ENCODE peak calls at places on chromosome 2, in eight cellular contexts. T is hepatocyte, V is BE2C, I is AG10803, P is endodermal cell, H is GM10248, U is gastrocnemius medialis, O is AG04450. K is an unnamed sample.

GRCh38 chr2:238235331-238235732 is 4.5 kb downstream of the HES6 start:
- DNase-seq in T (no peak), V (no peak), I (peak; percentile 23), P (no peak), H (no peak), U (no peak), O (no peak), K (no peak)

GRCh38 chr2:202635441-202636296 is 900 bp downstream of the FAM117B start:
- DNase-seq in T (peak; percentile 94), V (peak; percentile 87), I (peak; percentile 35), P (peak; percentile 96), H (peak; percentile 94), U (peak; percentile 41), O (no peak), K (peak; percentile 92)

GRCh38 chr2:112706170-112706664 is 14.6 kb upstream of the NT5DC4 start:
- DNase-seq in T (no peak), V (no peak), I (no peak), P (no peak), H (no peak), U (no peak), O (no peak), K (no peak)

GRCh38 chr2:10284108-10284870 is 18.4 kb upstream of the HPCAL1 start:
- DNase-seq in T (no peak), V (no peak), I (no peak), P (no peak), H (no peak), U (no peak), O (no peak), K (no peak)

GRCh38 chr2:207283356-207283755 is 117.6 kb upstream of the KLF7 start:
- DNase-seq in T (no peak), V (peak; percentile 26), I (no peak), P (peak; percentile 64), H (no peak), U (peak; percentile 24), O (no peak), K (no peak)

GRCh38 chr2:186540971-186541370 is 48.9 kb upstream of the ITGAV start:
- DNase-seq in T (no peak), V (no peak), I (peak; percentile 69), P (no peak), H (no peak), U (no peak), O (no peak), K (no peak)

GRCh38 chr2:236735742-236736360 is 166.2 kb downstream of the ACKR3 start:
- DNase-seq in T (no peak), V (no peak), I (no peak), P (no peak), H (no peak), U (no peak), O (no peak), K (no peak)

GRCh38 chr2:88855620-88856408 is 164.3 kb downstream of the RPIA start:
- DNase-seq in T (no peak), V (no peak), I (no peak), P (no peak), H (no peak), U (no peak), O (no peak), K (no peak)

GRCh38 chr2:232537499-232537898 is 2.0 kb upstream of the CHRNG start:
- DNase-seq in T (no peak), V (no peak), I (no peak), P (no peak), H (no peak), U (peak; percentile 58), O (no peak), K (no peak)

GRCh38 chr2:216559625-216560156 is 61.0 kb downstream of the RPL37A start:
- DNase-seq in T (no peak), V (no peak), I (peak; percentile 77), P (no peak), H (no peak), U (no peak), O (no peak), K (no peak)

GRCh38 chr2:181454990-181455520 is 2.1 kb upstream of the ITGA4 start:
- DNase-seq in T (no peak), V (no peak), I (no peak), P (no peak), H (no peak), U (no peak), O (no peak), K (no peak)

GRCh38 chr2:236562434-236562833 is 7.2 kb upstream of the ACKR3 start:
- DNase-seq in T (no peak), V (no peak), I (no peak), P (peak; percentile 70), H (no peak), U (no peak), O (no peak), K (peak; percentile 55)

GRCh38 chr2:150339951-150340350 is 147.5 kb downstream of the RND3 start:
- DNase-seq in T (peak; percentile 10), V (no peak), I (peak; percentile 47), P (no peak), H (no peak), U (no peak), O (no peak), K (no peak)

GRCh38 chr2:70957838-70958237 is 20.6 kb upstream of the ANKRD53 start:
- DNase-seq in T (peak; percentile 6), V (no peak), I (no peak), P (peak; percentile 44), H (no peak), U (no peak), O (no peak), K (no peak)

GRCh38 chr2:147449323-147450080 is 395.3 kb upstream of the ACVR2A start:
- DNase-seq in T (peak; percentile 11), V (no peak), I (no peak), P (peak; percentile 55), H (no peak), U (no peak), O (no peak), K (no peak)

GRCh38 chr2:176111891-176112374 is 4.6 kb upstream of the HOXD10 start:
- DNase-seq in T (no peak), V (no peak), I (no peak), P (peak; percentile 56), H (no peak), U (no peak), O (no peak), K (no peak)

GRCh38 chr2:225040862-225041209 is 1.4 kb downstream of the DOCK10 start:
- DNase-seq in T (no peak), V (no peak), I (peak; percentile 30), P (peak; percentile 51), H (peak; percentile 24), U (no peak), O (no peak), K (peak; percentile 4)

GRCh38 chr2:143175435-143175834 is 46.2 kb downstream of the ARHGAP15 start:
- DNase-seq in T (no peak), V (no peak), I (no peak), P (no peak), H (no peak), U (no peak), O (no peak), K (no peak)

GRCh38 chr2:207163815-207164747 is 1.7 kb downstream of the KLF7 start:
- DNase-seq in T (peak; percentile 40), V (peak; percentile 40), I (peak; percentile 60), P (no peak), H (no peak), U (peak; percentile 56), O (no peak), K (peak; percentile 40)

GRCh38 chr2:62505109-62505508 is 886 bp downstream of the TMEM17 start:
- DNase-seq in T (no peak), V (no peak), I (peak; percentile 29), P (no peak), H (no peak), U (no peak), O (no peak), K (no peak)

GRCh38 chr2:127609818-127610217 is 36.1 kb upstream of the GPR17 start:
- DNase-seq in T (peak; percentile 2), V (no peak), I (no peak), P (peak; percentile 26), H (no peak), U (no peak), O (no peak), K (no peak)

GRCh38 chr2:126571403-126571802 is 84.6 kb upstream of the GYPC start:
- DNase-seq in T (peak; percentile 13), V (no peak), I (no peak), P (no peak), H (no peak), U (no peak), O (no peak), K (no peak)

GRCh38 chr2:13413989-13414388 is 697.3 kb downstream of the TRIB2 start:
- DNase-seq in T (no peak), V (no peak), I (no peak), P (no peak), H (no peak), U (no peak), O (no peak), K (no peak)
- TF ChIP-seq CTCF in T (no peak), V (peak; percentile 22), I (no peak), P (peak; percentile 50), H (no peak), U (no peak), O (no peak), K (no peak)

GRCh38 chr2:27217173-27218121 is at the start of gene CAD:
- DNase-seq in T (peak; percentile 97), V (peak; percentile 95), I (peak; percentile 74), P (peak; percentile 94), H (peak; percentile 93), U (peak; percentile 76), O (peak; percentile 44), K (peak; percentile 90)
- TF ChIP-seq CTCF in T (peak; percentile 16), V (peak; percentile 10), I (peak; percentile 0), P (peak; percentile 49), H (peak; percentile 23), U (peak; percentile 10), O (peak; percentile 23), K (no peak)

GRCh38 chr2:233976690-233977294 is 59.6 kb downstream of the TRPM8 start:
- DNase-seq in T (peak; percentile 63), V (peak; percentile 42), I (peak; percentile 71), P (peak; percentile 51), H (peak; percentile 32), U (no peak), O (peak; percentile 45), K (peak; percentile 68)
- TF ChIP-seq CTCF in T (peak; percentile 60), V (peak; percentile 69), I (peak; percentile 65), P (peak; percentile 69), H (no peak), U (no peak), O (peak; percentile 56), K (peak; percentile 49)

DNA sequence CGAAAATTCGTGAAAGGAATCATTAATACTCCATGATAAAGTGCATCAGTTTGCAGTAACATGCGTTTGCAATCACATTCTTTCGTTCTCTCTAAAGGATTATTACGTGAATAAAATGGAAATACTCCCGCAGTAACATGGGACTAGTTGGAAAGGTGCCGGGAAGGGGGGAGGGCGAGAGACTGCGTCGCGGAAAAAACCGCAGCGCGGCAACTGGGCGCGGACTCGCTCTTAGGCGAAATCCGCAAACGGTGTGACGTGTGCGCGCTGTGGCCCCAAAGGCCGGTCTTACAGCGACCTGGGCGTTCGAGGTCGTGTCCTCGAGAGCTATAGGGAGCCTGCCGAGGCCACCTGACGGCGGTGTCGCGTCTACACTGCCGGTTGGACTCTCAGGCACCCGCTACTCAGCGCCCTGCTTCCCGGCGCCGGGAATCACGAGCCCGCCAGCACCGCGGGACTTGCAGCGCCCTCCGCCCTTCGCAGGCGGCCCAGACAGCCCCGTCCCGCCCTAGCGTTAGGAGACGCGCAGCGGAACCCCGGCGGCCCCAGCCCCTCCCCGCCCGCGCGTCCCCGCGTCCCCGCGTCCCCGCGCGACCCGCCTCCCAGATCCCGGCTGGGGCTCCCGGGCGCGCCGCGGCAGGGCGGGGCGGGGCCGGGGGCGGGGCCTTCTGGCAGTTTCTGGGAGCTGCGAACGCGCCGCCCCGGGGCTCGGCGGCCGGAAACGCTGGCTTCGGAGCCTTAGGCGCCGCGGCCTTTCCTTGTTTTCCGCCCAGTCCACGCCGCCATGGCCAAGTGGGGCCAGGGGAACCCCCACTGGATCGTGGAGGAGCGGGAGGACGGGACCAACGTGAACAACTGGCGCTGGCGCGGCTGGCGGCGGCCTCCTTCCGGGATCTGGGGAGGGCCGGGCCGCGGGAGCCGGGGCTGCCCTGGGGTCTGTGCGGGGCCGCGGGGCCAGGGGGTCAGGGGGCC is 15.1 kb downstream of the C2orf74 start:
- DNase-seq in T (peak; percentile 97), V (peak; percentile 91), I (peak; percentile 93), P (peak; percentile 98), H (peak; percentile 99), U (peak; percentile 86), O (peak; percentile 80), K (peak; percentile 96)
- TF ChIP-seq CTCF in T (no peak), V (no peak), I (no peak), P (peak; percentile 38), H (no peak), U (no peak), O (no peak), K (no peak)

K was measured in Calu3.